ENCODE peak calls at places on chromosomes 11 and 22, in four cellular contexts. B, W, R and U are unnamed samples.
A peak's percentile ranks its signal among the peaks of the same experiment; 100 is the strongest.

GRCh38 chr22:24107668-24108067 is 73.6 kb upstream of the SUSD2 start:
- DNase-seq in R (peak; percentile 87), W (peak; percentile 56), B (peak; percentile 88), U (no peak)

GRCh38 chr22:38531251-38531956 is 25.3 kb upstream of the DDX17 start:
- DNase-seq in R (no peak), B (no peak), W (no peak), U (no peak)

GRCh38 chr11:28140689-28141455 is 32.7 kb downstream of the METTL15 start:
- DNase-seq in R (no peak), W (no peak), B (no peak), U (no peak)

GRCh38 chr11:57585301-57585700 is 12.2 kb upstream of the SERPING1 start:
- DNase-seq in W (no peak), B (no peak), R (no peak), U (no peak)

GRCh38 chr11:43567396-43567975 is 113.1 kb upstream of the HSD17B12 start:
- DNase-seq in W (no peak), R (no peak), B (no peak), U (peak; percentile 61)

GRCh38 chr11:131663403-131664200 is 293.2 kb downstream of the NTM start:
- DNase-seq in R (no peak), B (no peak), W (no peak), U (peak; percentile 40)

GRCh38 chr11:107821199-107821926 is 37.2 kb downstream of the SLC35F2 start:
- DNase-seq in W (no peak), R (no peak), B (no peak), U (no peak)

GRCh38 chr11:43832536-43832935 is 48.1 kb upstream of the ALKBH3 start:
- DNase-seq in W (no peak), R (no peak), B (no peak), U (no peak)

GRCh38 chr11:95499516-95500135 is 268.6 kb upstream of the SESN3 start:
- DNase-seq in W (no peak), R (no peak), B (no peak), U (no peak)

GRCh38 chr11:3220521-3221407 is 2.2 kb upstream of the MRGPRG start:
- DNase-seq in B (no peak), R (peak; percentile 2), W (peak; percentile 15), U (peak; percentile 49)

GRCh38 chr11:125449586-125449985 is 46.5 kb downstream of the FEZ1 start:
- DNase-seq in B (no peak), W (no peak), R (no peak), U (peak; percentile 15)

GRCh38 chr11:58289266-58289665 is 21.2 kb upstream of the OR10W1 start:
- DNase-seq in B (no peak), R (no peak), W (no peak), U (no peak)

DNA sequence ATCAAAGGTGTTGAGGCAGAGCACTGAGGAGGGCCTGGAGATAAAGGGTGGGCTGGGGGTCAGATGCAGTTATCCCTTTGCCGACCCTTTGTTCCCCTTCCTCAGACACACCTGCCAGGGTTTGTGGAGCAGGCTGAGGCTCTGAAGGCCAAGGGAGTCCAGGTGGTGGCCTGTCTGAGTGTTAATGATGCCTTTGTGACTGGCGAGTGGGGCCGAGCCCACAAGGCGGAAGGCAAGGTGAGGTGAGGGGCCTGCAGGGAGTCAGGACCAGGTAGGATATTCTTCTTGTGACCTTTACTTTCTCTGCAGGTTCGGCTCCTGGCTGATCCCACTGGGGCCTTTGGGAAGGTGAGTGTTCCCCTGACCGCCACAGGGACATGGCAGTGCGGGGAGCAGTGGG is 2.6 kb downstream of the PRDX5 start:
- DNase-seq in W (no peak), B (no peak), R (no peak), U (no peak)
- H3K36me3 ChIP-seq in W (no peaks in the 10 kb centered on the region), B (peaks cover 15% of the 10 kb centered on the region), R (no peaks in the 10 kb centered on the region), U (peaks cover 36% of the 10 kb centered on the region)

GRCh38 chr22:47386812-47387510 is 624.5 kb downstream of the TBC1D22A start:
- DNase-seq in W (no peak), R (no peak), B (no peak), U (no peak)
- H3K9me3 ChIP-seq in W (no peaks in the 10 kb centered on the region), R (no peaks in the 10 kb centered on the region), B (no peaks in the 10 kb centered on the region), U (peaks cover 40% of the 10 kb centered on the region)

GRCh38 chr11:118657238-118657637 is 22.2 kb downstream of the TREH start:
- DNase-seq in R (no peak), B (no peak), W (no peak), U (no peak)

GRCh38 chr11:118658372-118659313 is 20.8 kb downstream of the TREH start:
- DNase-seq in R (no peak), W (no peak), B (no peak), U (peak; percentile 59)

GRCh38 chr11:118659314-118659939 is 20.0 kb downstream of the TREH start:
- DNase-seq in B (peak; percentile 97), R (peak; percentile 93), W (peak; percentile 96), U (peak; percentile 99)

GRCh38 chr11:118656563-118657165 is 22.8 kb downstream of the TREH start:
- DNase-seq in R (no peak), W (no peak), B (no peak), U (no peak)

GRCh38 chr11:118657709-118658108 is 21.7 kb downstream of the TREH start:
- DNase-seq in R (no peak), W (no peak), B (no peak), U (no peak)
- H3K36me3 ChIP-seq in R (no peaks in the 10 kb centered on the region), W (no peaks in the 10 kb centered on the region), B (peaks cover 8% of the 10 kb centered on the region), U (peaks cover 6% of the 10 kb centered on the region)

GRCh38 chr11:1192741-1193325 is 30.0 kb upstream of the MUC5B start:
- DNase-seq in W (no peak), B (no peak), R (no peak), U (peak; percentile 23)
- H3K9me3 ChIP-seq in W (no peaks in the 10 kb centered on the region), B (no peaks in the 10 kb centered on the region), R (no peaks in the 10 kb centered on the region), U (no peaks in the 10 kb centered on the region)

DNA sequence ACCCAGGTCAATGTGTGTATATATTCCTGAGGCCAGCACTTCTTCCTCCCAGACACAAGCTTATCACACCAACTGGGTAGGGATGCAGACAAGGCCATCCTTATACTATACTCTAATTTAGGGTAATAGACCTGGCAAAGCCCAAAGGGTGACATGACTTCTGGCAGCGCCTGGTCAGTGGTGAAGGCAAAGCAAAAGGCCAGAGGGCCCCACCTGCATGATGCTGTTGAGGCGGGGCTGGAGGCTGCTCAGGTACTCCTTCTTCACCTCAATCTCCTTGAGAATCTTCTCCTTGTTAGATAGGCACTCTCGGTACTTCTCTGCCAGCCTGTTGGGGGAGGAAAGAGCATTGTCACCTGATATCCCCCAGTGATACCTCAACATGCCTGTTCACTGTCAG is 17.1 kb downstream of the THOC5 start:
- DNase-seq in B (no peak), R (no peak), W (no peak), U (no peak)
- H3K36me3 ChIP-seq in B (peaks cover 32% of the 10 kb centered on the region), R (no peaks in the 10 kb centered on the region), W (peaks cover 4% of the 10 kb centered on the region), U (peaks cover 84% of the 10 kb centered on the region)

GRCh38 chr11:129102756-129103155 is 89.4 kb downstream of the ARHGAP32 start:
- DNase-seq in W (no peak), R (no peak), B (no peak), U (no peak)
- H3K9me3 ChIP-seq in W (no peaks in the 10 kb centered on the region), R (peaks cover 58% of the 10 kb centered on the region), B (no peaks in the 10 kb centered on the region), U (peaks cover 38% of the 10 kb centered on the region)